ENCODE peak calls at places on chromosome 13, in eight cellular contexts. Y is left ventricle myocardium inferior, R is AG04450, C is thoracic aorta, J is neural progenitor cell, N is A549, H is ovary, V is dorsolateral prefrontal cortex. O is an unnamed sample.

GRCh38 chr13:103282571-103283450 is 216.6 kb upstream of the SLC10A2 start:
- DNase-seq in Y (no peak), R (peak), C (no peak), J (no peak), N (peak), H (no peak), V (no peak), O (no peak)

GRCh38 chr13:113804703-113805430 is 45.8 kb downstream of the TMEM255B start:
- DNase-seq in Y (peak), R (no peak), C (no peak), J (no peak), N (no peak), H (no peak), V (no peak), O (peak)

GRCh38 chr13:113137656-113138292 is 15.2 kb downstream of the F10 start:
- DNase-seq in Y (no peak), R (no peak), C (no peak), J (peak), N (no peak), H (no peak), V (no peak), O (no peak)

GRCh38 chr13:38954844-38955243 is 35.8 kb downstream of the STOML3 start:
- DNase-seq in Y (no peak), R (no peak), C (no peak), J (no peak), N (no peak), H (no peak), V (no peak), O (no peak)

GRCh38 chr13:32320528-32320927 is 5.2 kb downstream of the BRCA2 start:
- DNase-seq in Y (no peak), R (no peak), C (no peak), J (no peak), N (no peak), H (no peak), V (no peak), O (no peak)

GRCh38 chr13:77406644-77407440 is 79.9 kb upstream of the MYCBP2 start:
- DNase-seq in Y (no peak), R (no peak), C (no peak), J (no peak), N (no peak), H (no peak), V (no peak), O (no peak)

GRCh38 chr13:107295391-107296157 is 727.6 kb upstream of the ARGLU1 start:
- DNase-seq in Y (no peak), R (no peak), C (no peak), J (no peak), N (no peak), H (no peak), V (no peak), O (no peak)

GRCh38 chr13:110215606-110216005 is 91.4 kb downstream of the COL4A1 start:
- DNase-seq in Y (no peak), R (no peak), C (no peak), J (no peak), N (no peak), H (no peak), V (no peak), O (no peak)

GRCh38 chr13:75705395-75705794 is 69.3 kb downstream of the LMO7 start:
- DNase-seq in Y (no peak), R (no peak), C (no peak), J (no peak), N (peak), H (no peak), V (no peak), O (no peak)

GRCh38 chr13:33676045-33676699 is 141.8 kb upstream of the RFC3 start:
- DNase-seq in Y (no peak), R (no peak), C (no peak), J (no peak), N (no peak), H (no peak), V (no peak), O (no peak)

GRCh38 chr13:65912516-65912915 is 1317.6 kb downstream of the PCDH9 start:
- DNase-seq in Y (no peak), R (no peak), C (no peak), J (no peak), N (no peak), H (no peak), V (no peak), O (no peak)

GRCh38 chr13:99977912-99978780 is 3.4 kb upstream of the ZIC2 start:
- DNase-seq in Y (no peak), R (no peak), C (no peak), J (peak), N (no peak), H (no peak), V (no peak), O (no peak)
- H3K4me3 ChIP-seq in Y (no peak), R (no peak), C (no peak), J (peak), N (no peak), H (no peak), V (peak), O (no peak)

GRCh38 chr13:40667622-40667978 is 1.2 kb upstream of the FOXO1 start:
- DNase-seq in Y (no peak), R (no peak), C (no peak), J (peak), N (no peak), H (peak), V (no peak), O (no peak)

GRCh38 chr13:40666058-40666904 is at the start of gene FOXO1:
- DNase-seq in Y (peak), R (peak), C (peak), J (peak), N (peak), H (peak), V (peak), O (peak)

GRCh38 chr13:40670307-40670706 is 3.9 kb upstream of the FOXO1 start:
- DNase-seq in Y (no peak), R (no peak), C (no peak), J (no peak), N (no peak), H (no peak), V (no peak), O (no peak)

GRCh38 chr13:40666905-40667621 is 622 bp upstream of the FOXO1 start:
- DNase-seq in Y (peak), R (no peak), C (no peak), J (peak), N (peak), H (peak), V (peak), O (peak)

DNA sequence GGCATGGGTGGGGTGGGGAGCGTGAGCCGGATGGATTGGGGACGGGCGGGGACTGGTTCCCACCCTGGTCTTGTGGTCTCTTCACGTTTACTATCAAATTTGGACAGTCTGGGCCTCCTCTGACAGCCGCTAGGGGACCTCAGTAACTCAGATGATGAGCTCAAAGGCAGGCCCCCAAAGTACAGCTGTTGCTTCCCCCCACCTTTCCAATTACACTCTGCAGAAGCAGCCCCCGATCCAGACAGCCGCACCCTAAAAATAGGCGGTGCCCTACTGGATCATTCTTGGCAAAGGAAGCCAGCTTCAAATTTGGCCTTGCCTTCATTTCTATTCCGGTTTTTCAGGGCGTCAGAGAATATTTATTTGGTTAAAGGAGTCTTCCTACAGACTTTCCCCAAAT is 1.9 kb upstream of the FOXO1 start:
- DNase-seq in Y (peak), R (no peak), C (no peak), J (peak), N (peak), H (peak), V (no peak), O (no peak)
- H3K27ac ChIP-seq in Y (peak), R (no peak), C (no peak), J (no peak), N (no peak), H (no peak), V (no peak), O (no peak)

GRCh38 chr13:42190529-42190928 is 81.4 kb upstream of the AKAP11 start:
- DNase-seq in Y (no peak), R (no peak), C (no peak), J (no peak), N (no peak), H (no peak), V (no peak), O (no peak)
- TF ChIP-seq CTCF in Y (no peak), R (no peak), C (no peak), J (no peak), N (no peak), H (no peak), V (no peak), O (no peak)

GRCh38 chr13:82802528-82802927 is 1079.7 kb downstream of the SLITRK1 start:
- DNase-seq in Y (no peak), R (no peak), C (no peak), J (no peak), N (no peak), H (no peak), V (no peak), O (no peak)
- H3K4me3 ChIP-seq in Y (no peak), R (no peak), C (no peak), J (no peak), N (no peak), H (no peak), V (no peak), O (no peak)

GRCh38 chr13:44305216-44305615 is 68.4 kb upstream of the SERP2 start:
- DNase-seq in Y (no peak), R (no peak), C (no peak), J (peak), N (no peak), H (no peak), V (no peak), O (no peak)

GRCh38 chr13:44303681-44304432 is 69.8 kb upstream of the SERP2 start:
- DNase-seq in Y (peak), R (no peak), C (no peak), J (no peak), N (no peak), H (peak), V (no peak), O (no peak)

GRCh38 chr13:44302948-44303575 is 70.6 kb upstream of the SERP2 start:
- DNase-seq in Y (no peak), R (no peak), C (no peak), J (no peak), N (no peak), H (no peak), V (no peak), O (no peak)

GRCh38 chr13:44305845-44306244 is 67.8 kb upstream of the SERP2 start:
- DNase-seq in Y (no peak), R (no peak), C (no peak), J (peak), N (no peak), H (no peak), V (no peak), O (no peak)

DNA sequence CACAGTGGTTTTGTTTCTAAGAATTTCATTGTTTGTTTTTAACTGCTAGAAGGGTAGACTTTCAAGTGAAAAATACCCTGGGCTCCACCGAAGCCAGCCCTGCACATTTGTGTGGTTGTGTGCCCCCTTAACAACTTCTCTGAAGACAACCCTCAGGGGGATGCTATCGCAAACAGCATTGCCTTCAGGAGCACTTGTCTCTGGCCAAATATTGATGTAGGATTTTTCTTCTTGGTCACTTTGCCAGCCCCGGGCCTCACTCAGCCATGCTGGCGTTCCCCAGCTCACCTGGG is 69.2 kb upstream of the SERP2 start:
- DNase-seq in Y (no peak), R (no peak), C (no peak), J (no peak), N (no peak), H (no peak), V (no peak), O (no peak)
- H3K27ac ChIP-seq in Y (peak), R (no peak), C (peak), J (no peak), N (peak), H (no peak), V (no peak), O (no peak)

GRCh38 chr13:21976159-21976558 is 305.3 kb downstream of the FGF9 start:
- DNase-seq in Y (no peak), R (no peak), C (no peak), J (no peak), N (no peak), H (no peak), V (no peak), O (no peak)

GRCh38 chr13:21970918-21971317 is 300.0 kb downstream of the FGF9 start:
- DNase-seq in Y (no peak), R (no peak), C (no peak), J (no peak), N (no peak), H (no peak), V (no peak), O (no peak)

GRCh38 chr13:21971662-21972635 is 301.1 kb downstream of the FGF9 start:
- DNase-seq in Y (no peak), R (peak), C (no peak), J (no peak), N (no peak), H (no peak), V (no peak), O (no peak)

GRCh38 chr13:21973437-21974125 is 302.7 kb downstream of the FGF9 start:
- DNase-seq in Y (no peak), R (no peak), C (no peak), J (no peak), N (no peak), H (no peak), V (no peak), O (no peak)

GRCh38 chr13:21974741-21975140 is 303.9 kb downstream of the FGF9 start:
- DNase-seq in Y (no peak), R (no peak), C (no peak), J (no peak), N (no peak), H (no peak), V (no peak), O (no peak)
- TF ChIP-seq CTCF in Y (no peak), R (no peak), C (no peak), J (no peak), N (no peak), H (no peak), V (no peak), O (no peak)

DNA sequence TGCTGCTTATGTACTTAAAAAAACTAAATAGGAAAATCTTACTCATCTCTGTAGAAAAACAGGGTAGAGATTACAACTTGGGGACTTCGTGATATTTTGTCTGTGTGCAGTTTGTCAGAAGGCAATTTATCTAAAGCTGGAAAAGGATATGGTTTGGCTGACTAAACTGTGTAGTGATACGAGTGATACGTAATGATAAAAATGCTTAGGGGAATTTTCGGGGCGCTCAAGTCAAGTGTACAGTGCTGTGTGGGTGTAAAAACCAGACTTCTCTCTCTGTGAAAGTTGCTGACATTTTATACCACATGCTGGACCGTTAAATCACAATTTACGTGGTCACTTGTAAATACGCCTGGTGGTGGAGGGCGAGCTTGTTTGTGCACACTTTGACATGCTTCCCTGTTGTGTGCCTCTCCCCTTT is 221.7 kb downstream of the KCNRG start:
- DNase-seq in Y (no peak), R (no peak), C (no peak), J (no peak), N (no peak), H (no peak), V (no peak), O (no peak)
- H3K4me3 ChIP-seq in Y (no peak), R (no peak), C (peak), J (no peak), N (no peak), H (no peak), V (no peak), O (no peak)